ENCODE peak calls at places on chromosomes 7 and 10, in five cellular contexts. M, L, N, I and Y are unnamed samples.

GRCh38 chr7:30475580-30475979 is 3.0 kb downstream of the NOD1 start:
- DNase-seq in M (no peak), L (no peak), N (no peak), I (no peak), Y (no peak)

GRCh38 chr7:129122086-129122750 is 22.3 kb upstream of the TSPAN33 start:
- DNase-seq in M (no peak), L (no peak), N (no peak), I (no peak), Y (no peak)

GRCh38 chr7:19526639-19527038 is 182.2 kb downstream of the POLR1F start:
- DNase-seq in M (no peak), L (no peak), N (no peak), I (no peak), Y (no peak)

GRCh38 chr10:26781797-26782196 is 79.0 kb downstream of the ABI1 start:
- DNase-seq in M (no peak), L (no peak), N (no peak), I (no peak), Y (peak; percentile 54)

GRCh38 chr10:57675125-57675524 is 592.6 kb downstream of the IPMK start:
- DNase-seq in M (no peak), L (no peak), N (no peak), I (no peak), Y (no peak)

GRCh38 chr10:11683529-11684320 is 58.5 kb upstream of the ECHDC3 start:
- DNase-seq in M (no peak), L (no peak), N (no peak), I (no peak), Y (no peak)

GRCh38 chr10:51718804-51719291 is 19.5 kb upstream of the CSTF2T start:
- DNase-seq in M (no peak), L (no peak), N (no peak), I (no peak), Y (peak; percentile 60)

GRCh38 chr7:142194201-142194600 is 63.7 kb downstream of the PRSS58 start:
- DNase-seq in M (no peak), L (no peak), N (no peak), I (no peak), Y (peak; percentile 63)

GRCh38 chr7:75892634-75893272 is 13.9 kb downstream of the RHBDD2 start:
- DNase-seq in M (peak; percentile 50), L (peak; percentile 72), N (peak; percentile 92), I (no peak), Y (peak; percentile 93)

GRCh38 chr7:2132243-2132642 is 100.5 kb downstream of the MAD1L1 start:
- DNase-seq in M (no peak), L (no peak), N (no peak), I (no peak), Y (no peak)
- TF ChIP-seq CTCF in M (no peak), L (no peak), N (no peak), I (no peak), Y (no peak)

GRCh38 chr7:44283381-44284211 is 41.8 kb downstream of the CAMK2B start:
- DNase-seq in M (peak; percentile 50), L (peak; percentile 27), N (peak; percentile 51), I (peak; percentile 46), Y (no peak)

GRCh38 chr7:44280993-44281721 is 44.2 kb downstream of the CAMK2B start:
- DNase-seq in M (peak; percentile 34), L (peak; percentile 39), N (peak; percentile 59), I (peak; percentile 53), Y (no peak)

GRCh38 chr7:44281811-44282600 is 43.4 kb downstream of the CAMK2B start:
- DNase-seq in M (peak; percentile 8), L (peak; percentile 25), N (peak; percentile 40), I (peak; percentile 45), Y (no peak)

GRCh38 chr7:44284216-44284615 is 41.2 kb downstream of the CAMK2B start:
- DNase-seq in M (peak; percentile 8), L (peak; percentile 31), N (peak; percentile 64), I (peak; percentile 47), Y (no peak)

DNA sequence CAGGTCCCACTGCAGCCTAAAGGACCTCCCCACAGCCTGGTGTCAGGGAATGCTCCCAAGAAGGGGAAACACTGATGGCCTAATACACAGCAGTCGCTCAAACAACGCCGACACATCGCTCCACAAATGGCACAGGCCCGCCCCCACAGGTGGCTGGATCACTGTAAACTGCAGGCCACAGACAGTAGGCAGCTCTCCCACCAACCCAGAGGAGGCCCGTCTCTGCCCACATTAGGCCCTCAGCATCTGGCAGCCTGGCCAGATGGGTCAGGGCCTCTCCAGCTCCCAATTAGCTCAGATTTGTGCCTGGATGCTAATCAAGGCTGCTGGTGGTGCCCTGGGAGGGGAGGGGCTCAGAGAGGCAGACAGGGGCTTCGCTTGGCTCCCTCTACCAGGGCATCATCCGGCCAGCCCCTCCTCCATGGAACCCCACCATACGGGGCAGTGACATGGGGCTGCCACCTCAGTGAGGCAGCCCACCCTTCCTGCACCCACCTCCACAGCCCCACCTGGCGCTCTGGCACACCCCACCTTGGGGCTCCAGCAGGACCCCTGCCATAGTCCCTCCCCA is 42.7 kb downstream of the CAMK2B start:
- DNase-seq in M (peak; percentile 5), L (peak; percentile 35), N (peak; percentile 57), I (no peak), Y (no peak)
- H3K27ac ChIP-seq in M (peak overlapping the region; percentile 86), L (no peak overlapping the region), N (no peak overlapping the region), I (no peak overlapping the region), Y (no peak overlapping the region)

GRCh38 chr7:105675873-105676484 is 94.7 kb upstream of the EFCAB10 start:
- DNase-seq in M (peak; percentile 71), L (no peak), N (no peak), I (no peak), Y (no peak)

GRCh38 chr7:105677395-105677701 is 96.1 kb upstream of the EFCAB10 start:
- DNase-seq in M (no peak), L (no peak), N (no peak), I (no peak), Y (no peak)

GRCh38 chr7:105680505-105681187 is 99.4 kb upstream of the EFCAB10 start:
- DNase-seq in M (peak; percentile 37), L (no peak), N (peak; percentile 75), I (no peak), Y (no peak)

GRCh38 chr7:105677803-105678583 is 96.7 kb upstream of the EFCAB10 start:
- DNase-seq in M (no peak), L (no peak), N (no peak), I (no peak), Y (no peak)

GRCh38 chr7:105678811-105679495 is 97.7 kb upstream of the EFCAB10 start:
- DNase-seq in M (peak; percentile 65), L (peak; percentile 62), N (peak; percentile 82), I (no peak), Y (peak; percentile 63)
- H3K4me1 ChIP-seq in M (peaks cover 79% of the 10 kb centered on the region), L (no peaks in the 10 kb centered on the region), N (peaks cover 61% of the 10 kb centered on the region), I (no peaks in the 10 kb centered on the region), Y (peaks cover 11% of the 10 kb centered on the region)

DNA sequence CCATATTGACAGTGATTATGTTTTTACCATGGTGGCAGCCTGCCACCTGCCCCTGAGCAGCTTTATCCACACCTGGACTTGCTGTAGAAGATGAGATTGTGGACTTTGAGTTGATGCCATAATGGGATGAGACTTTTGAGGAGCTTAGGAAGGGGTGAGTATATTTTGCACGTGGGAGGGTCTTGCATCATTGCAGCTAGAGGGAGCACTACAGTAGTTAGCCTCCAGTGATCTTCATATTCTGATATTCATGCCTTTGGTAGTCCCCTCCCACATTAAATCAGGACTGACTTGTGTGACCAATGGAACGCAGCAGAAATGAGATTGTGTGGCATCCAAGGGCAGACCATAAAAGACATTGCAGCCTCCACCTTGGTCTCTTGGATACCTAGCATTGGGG is 18.2 kb upstream of the COL13A1 start:
- DNase-seq in M (no peak), L (no peak), N (no peak), I (no peak), Y (no peak)
- TF ChIP-seq CTCF in M (no peak), L (no peak), N (no peak), I (no peak), Y (peak; percentile 13)

GRCh38 chr10:3106908-3107425 is 39.6 kb downstream of the PFKP start:
- DNase-seq in M (no peak), L (no peak), N (no peak), I (no peak), Y (no peak)
- H3K27ac ChIP-seq in M (peak overlapping the region; percentile 86), L (peak overlapping the region; percentile 86), N (peak overlapping the region; percentile 51), I (peak overlapping the region; percentile 95), Y (peak overlapping the region; percentile 94)

GRCh38 chr7:11703829-11704228 is 128.2 kb downstream of the THSD7A start:
- DNase-seq in M (no peak), L (no peak), N (no peak), I (no peak), Y (no peak)

GRCh38 chr7:11710392-11710791 is 121.6 kb downstream of the THSD7A start:
- DNase-seq in M (no peak), L (no peak), N (no peak), I (no peak), Y (no peak)

GRCh38 chr7:11709240-11709639 is 122.8 kb downstream of the THSD7A start:
- DNase-seq in M (no peak), L (no peak), N (no peak), I (no peak), Y (peak; percentile 55)

GRCh38 chr7:11706666-11707605 is 125.1 kb downstream of the THSD7A start:
- DNase-seq in M (no peak), L (no peak), N (no peak), I (no peak), Y (no peak)

DNA sequence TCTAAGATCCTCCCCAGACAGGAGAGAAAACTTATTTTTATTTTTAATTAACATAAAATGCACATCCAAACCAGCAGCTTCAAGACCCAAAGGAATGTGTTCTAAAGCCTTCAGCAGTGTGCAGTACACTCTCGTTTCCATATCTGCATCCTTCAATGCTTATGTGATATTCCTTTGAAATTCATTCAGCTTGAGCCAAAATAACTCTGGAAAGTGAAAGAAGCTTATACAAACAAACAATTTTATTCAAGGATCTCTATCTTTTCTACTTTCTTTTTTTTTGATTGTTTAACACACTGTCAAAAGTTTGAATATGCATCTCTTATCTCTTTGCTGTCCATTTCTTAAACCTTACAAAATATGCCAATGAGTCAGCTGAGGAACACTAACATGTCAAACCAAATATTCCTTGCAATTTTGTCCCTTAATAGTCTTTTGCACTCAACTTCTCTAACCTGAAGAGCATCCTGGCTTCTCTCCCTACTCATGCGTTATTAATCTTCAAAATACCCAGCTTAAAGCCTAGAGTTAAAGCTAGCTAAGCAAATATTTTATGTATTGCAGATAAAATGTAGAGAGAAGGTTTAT is 124.3 kb downstream of the THSD7A start:
- DNase-seq in M (no peak), L (no peak), N (no peak), I (no peak), Y (no peak)
- H3K4me1 ChIP-seq in M (no peaks in the 10 kb centered on the region), L (no peaks in the 10 kb centered on the region), N (no peaks in the 10 kb centered on the region), I (no peaks in the 10 kb centered on the region), Y (peaks cover 5% of the 10 kb centered on the region)

DNA sequence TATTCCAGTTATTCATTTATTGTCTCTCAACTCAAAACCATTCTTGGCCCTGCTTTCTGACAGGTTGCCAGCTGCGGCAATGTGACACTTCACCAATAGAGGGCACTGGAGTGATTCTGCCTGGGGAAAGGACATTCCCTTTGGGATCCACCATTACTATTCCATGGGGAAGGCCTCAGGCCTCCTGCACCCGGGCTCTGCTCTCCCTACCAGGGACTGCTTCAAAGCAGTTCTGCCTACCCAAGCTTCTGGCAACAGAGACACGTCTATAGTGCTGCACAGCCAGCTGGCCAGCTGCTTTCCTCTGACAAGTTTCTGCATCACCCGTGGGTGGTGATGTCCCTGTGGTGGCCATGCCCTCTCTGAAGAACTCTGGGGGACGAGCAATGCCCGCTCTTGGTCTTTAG is 163.9 kb downstream of the ELMO1 start:
- DNase-seq in M (peak; percentile 61), L (no peak), N (peak; percentile 69), I (no peak), Y (no peak)
- TF ChIP-seq CTCF in M (peak; percentile 77), L (peak; percentile 35), N (peak; percentile 78), I (peak; percentile 57), Y (peak; percentile 50)

GRCh38 chr7:94127026-94127425 is 122.9 kb upstream of the BET1 start:
- DNase-seq in M (no peak), L (no peak), N (no peak), I (no peak), Y (no peak)
- H3K27ac ChIP-seq in M (no peak overlapping the region), L (no peak overlapping the region), N (no peak overlapping the region), I (no peak overlapping the region), Y (no peak overlapping the region)